ENCODE peak calls at places on chromosomes 5 and 9, in eight cellular contexts. C is A549, S is esophagus muscularis mucosa, E is breast epithelium, T is lung, N is K562, A is cardiac fibroblast, W is thoracic aorta. X is an unnamed sample.

GRCh38 chr5:101995585-101995984 is 300.5 kb downstream of the SLCO4C1 start:
- DNase-seq in A (no peak), T (no peak), S (no peak), W (no peak), E (no peak), N (no peak), C (no peak), X (no peak)

GRCh38 chr9:35675732-35676392 is 2.1 kb downstream of the CA9 start:
- DNase-seq in N (no peak), C (no peak), W (no peak), S (no peak), A (no peak), E (no peak), T (no peak), X (no peak)

GRCh38 chr9:126692759-126693427 is 79.2 kb downstream of the LMX1B start:
- DNase-seq in C (no peak), S (no peak), A (no peak), N (no peak), E (no peak), T (no peak), W (no peak), X (no peak)

GRCh38 chr9:111936391-111936790 is 39.8 kb downstream of the UGCG start:
- DNase-seq in N (no peak), A (no peak), S (no peak), E (no peak), T (no peak), C (no peak), W (no peak), X (no peak)

GRCh38 chr5:129899454-129899853 is 4.8 kb upstream of the CHSY3 start:
- DNase-seq in N (no peak), T (no peak), W (no peak), C (peak; percentile 19), A (peak; percentile 68), E (no peak), S (no peak), X (no peak)

GRCh38 chr9:137007060-137007815 is 10.9 kb upstream of the CLIC3 start:
- DNase-seq in C (no peak), S (no peak), N (no peak), T (no peak), A (no peak), W (no peak), E (no peak), X (no peak)

GRCh38 chr5:21919417-21920022 is 933.6 kb downstream of the CDH12 start:
- DNase-seq in N (peak; percentile 12), E (no peak), A (peak; percentile 63), C (peak; percentile 48), S (no peak), W (no peak), T (no peak), X (peak; percentile 6)

GRCh38 chr9:23754551-23754950 is 71.5 kb downstream of the ELAVL2 start:
- DNase-seq in N (no peak), S (no peak), W (no peak), T (no peak), E (no peak), A (no peak), C (no peak), X (no peak)

GRCh38 chr5:79924936-79925893 is 65.8 kb downstream of the MTX3 start:
- DNase-seq in A (peak; percentile 28), C (peak; percentile 12), N (no peak), W (no peak), S (peak; percentile 34), E (no peak), T (no peak), X (peak; percentile 18)

GRCh38 chr9:70117835-70118319 is 74.2 kb downstream of the MAMDC2 start:
- DNase-seq in W (no peak), T (no peak), N (no peak), C (no peak), S (no peak), A (peak; percentile 63), E (no peak), X (peak; percentile 45)

GRCh38 chr5:129014185-129014584 is 48.9 kb downstream of the SLC27A6 start:
- DNase-seq in N (no peak), T (no peak), W (no peak), C (no peak), S (no peak), A (no peak), E (no peak), X (no peak)

GRCh38 chr9:135888126-135888765 is 19.1 kb downstream of the CAMSAP1 start:
- DNase-seq in A (no peak), W (no peak), S (no peak), E (no peak), T (no peak), N (no peak), C (no peak), X (no peak)

GRCh38 chr5:146731909-146732659 is 146.5 kb downstream of the PPP2R2B start:
- DNase-seq in W (no peak), S (no peak), T (no peak), N (no peak), E (no peak), C (peak; percentile 60), A (peak; percentile 71), X (peak; percentile 76)

GRCh38 chr5:2607622-2608021 is 143.9 kb downstream of the IRX2 start:
- DNase-seq in N (no peak), C (no peak), T (no peak), W (no peak), S (peak; percentile 42), E (no peak), A (no peak), X (no peak)

GRCh38 chr5:2602451-2603045 is 148.9 kb downstream of the IRX2 start:
- DNase-seq in E (no peak), A (no peak), S (peak; percentile 66), W (no peak), N (no peak), T (no peak), C (no peak), X (no peak)

GRCh38 chr5:2608391-2608790 is 143.1 kb downstream of the IRX2 start:
- DNase-seq in C (no peak), N (no peak), A (no peak), S (peak; percentile 78), T (no peak), W (no peak), E (no peak), X (no peak)

GRCh38 chr5:2598503-2598902 is 153.0 kb downstream of the IRX2 start:
- DNase-seq in E (no peak), T (no peak), W (no peak), N (no peak), S (peak; percentile 5), A (no peak), C (no peak), X (no peak)

GRCh38 chr5:2603176-2603575 is 148.3 kb downstream of the IRX2 start:
- DNase-seq in N (no peak), A (no peak), W (no peak), S (peak; percentile 81), E (no peak), T (no peak), C (no peak), X (no peak)
- TF ChIP-seq CTCF in N (no peak), A (no peak), W (no peak), S (no peak), E (no peak), T (no peak), C (no peak), X (no peak)

DNA sequence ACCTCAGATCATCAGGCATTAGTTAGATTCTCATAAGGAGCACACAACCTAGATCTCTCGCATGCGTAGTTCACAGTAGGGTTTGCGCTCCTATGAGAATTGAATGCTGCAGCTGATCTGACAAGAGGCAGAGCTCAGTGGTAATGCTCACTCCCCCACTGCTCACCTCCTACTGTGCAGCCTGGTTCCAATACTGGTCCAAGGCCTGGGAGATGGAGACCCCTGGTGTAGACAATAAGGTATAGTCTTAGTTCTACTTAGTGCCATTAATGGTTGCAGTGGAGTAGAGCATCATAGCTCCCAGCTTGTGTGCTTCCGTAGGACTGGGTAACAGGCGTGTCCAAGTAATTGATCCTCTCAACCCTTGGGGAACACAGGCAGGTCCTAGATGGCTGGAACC is 70.4 kb upstream of the ANKRD55 start:
- DNase-seq in E (no peak), A (no peak), C (no peak), N (peak; percentile 37), W (no peak), S (no peak), T (no peak), X (no peak)
- TF ChIP-seq CTCF in E (no peak), A (peak; percentile 5), C (no peak), N (peak; percentile 66), W (no peak), S (no peak), T (no peak), X (peak; percentile 12)

DNA sequence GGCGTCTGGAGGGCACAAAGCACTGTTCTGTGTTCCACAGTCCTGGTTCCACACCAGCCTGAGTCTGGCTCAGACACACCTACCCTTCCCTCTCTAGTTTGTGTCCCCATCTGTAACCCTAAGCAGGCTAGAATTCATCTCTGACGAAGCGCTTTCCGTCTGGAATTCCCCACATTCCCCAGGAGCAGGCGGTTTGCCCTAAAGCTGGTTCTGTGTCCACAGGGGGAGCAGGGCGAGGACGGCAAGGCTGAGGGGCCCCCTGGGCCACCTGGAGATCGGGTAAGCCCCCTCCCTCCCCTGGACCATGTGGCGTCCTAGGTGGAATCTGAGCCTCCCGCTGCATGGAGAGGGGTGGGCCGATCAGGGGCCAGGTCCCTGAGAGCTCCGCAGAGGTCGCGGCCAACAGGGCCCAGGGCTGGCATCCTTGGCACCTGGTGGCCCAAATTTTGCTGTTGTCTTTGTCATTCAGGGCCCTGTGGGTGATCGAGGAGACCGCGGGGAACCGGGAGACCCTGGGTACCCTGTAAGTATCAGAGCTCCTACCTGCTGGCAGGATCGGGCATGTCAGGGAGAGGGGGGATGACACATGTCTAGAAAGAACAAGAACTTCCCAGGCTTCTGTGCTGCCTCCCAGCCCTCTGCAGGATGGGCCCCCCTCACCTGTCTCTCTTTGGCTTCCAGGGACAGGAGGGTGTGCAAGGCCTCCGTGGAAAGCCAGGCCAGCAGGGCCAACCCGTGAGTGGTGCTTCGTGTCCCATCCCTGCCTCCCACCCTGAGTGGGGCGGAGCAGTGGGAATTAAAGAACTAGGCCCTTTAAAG is 34.5 kb upstream of the ORM1 start:
- DNase-seq in S (no peak), E (no peak), C (peak; percentile 73), T (no peak), N (no peak), W (peak; percentile 1), A (peak; percentile 40), X (peak; percentile 67)
- TF ChIP-seq CTCF in S (no peak), E (no peak), C (no peak), T (no peak), N (no peak), W (no peak), A (no peak), X (peak; percentile 33)

GRCh38 chr5:143720689-143721088 is 91.3 kb upstream of the HMHB1 start:
- DNase-seq in S (no peak), T (no peak), E (no peak), W (no peak), C (no peak), N (no peak), A (no peak), X (no peak)

GRCh38 chr5:143714629-143715028 is 97.3 kb upstream of the HMHB1 start:
- DNase-seq in N (no peak), E (no peak), S (no peak), T (peak; percentile 68), C (peak; percentile 17), W (no peak), A (no peak), X (peak; percentile 65)

GRCh38 chr5:143713331-143714032 is 98.5 kb upstream of the HMHB1 start:
- DNase-seq in W (no peak), N (no peak), E (no peak), S (no peak), A (peak; percentile 50), C (no peak), T (no peak), X (peak; percentile 44)

GRCh38 chr5:143716856-143717255 is 95.1 kb upstream of the HMHB1 start:
- DNase-seq in C (no peak), T (no peak), A (peak; percentile 16), E (no peak), S (no peak), N (no peak), W (no peak), X (no peak)

GRCh38 chr5:143717400-143717799 is 94.6 kb upstream of the HMHB1 start:
- DNase-seq in S (no peak), E (no peak), C (no peak), T (no peak), A (peak; percentile 94), N (no peak), W (no peak), X (peak; percentile 77)
- TF ChIP-seq CTCF in S (no peak), E (no peak), C (no peak), T (no peak), A (peak; percentile 42), N (no peak), W (no peak), X (peak; percentile 66)

X was measured in HFFc6.